ENCODE peak calls at places on chromosomes 13 and 19, in nine cellular contexts. D, V, F, W, K, O, E, M and Q are unnamed samples.
A peak's percentile ranks its signal among the peaks of the same experiment; 100 is the strongest.

GRCh38 chr13:91346848-91347211 is 657 bp upstream of the MIR17HG start:
- DNase-seq in M (peak; percentile 59), V (no peak), K (no peak), F (peak; percentile 38), E (no peak), D (no peak), O (peak; percentile 47), W (no peak), Q (no peak)

GRCh38 chr19:56837004-56837403 is 3.5 kb downstream of the PEG3 start:
- DNase-seq in W (no peak), F (no peak), K (no peak), V (no peak), D (no peak), M (no peak), E (no peak), O (no peak), Q (no peak)

GRCh38 chr19:17391371-17392151 is 2.4 kb downstream of the CCDC194 start:
- DNase-seq in D (no peak), E (no peak), F (peak; percentile 38), K (no peak), W (no peak), O (no peak), V (no peak), M (no peak), Q (no peak)

GRCh38 chr13:33509642-33510229 is 224.2 kb upstream of the STARD13 start:
- DNase-seq in V (no peak), E (no peak), K (peak; percentile 62), M (no peak), F (no peak), O (peak; percentile 42), D (no peak), W (no peak), Q (peak; percentile 34)

GRCh38 chr13:70014337-70014736 is 93.3 kb upstream of the ATXN8OS start:
- DNase-seq in O (no peak), D (no peak), E (no peak), V (no peak), F (no peak), K (no peak), M (no peak), W (no peak), Q (no peak)

GRCh38 chr13:51207881-51208280 is 14.3 kb upstream of the FAM124A start:
- DNase-seq in M (no peak), V (no peak), K (no peak), E (no peak), W (no peak), O (no peak), F (no peak), D (no peak), Q (no peak)

GRCh38 chr19:1651548-1652394 is 644 bp downstream of the TCF3 start:
- DNase-seq in V (no peak), F (no peak), D (no peak), K (no peak), O (peak; percentile 6), W (peak; percentile 23), E (no peak), M (peak; percentile 66), Q (no peak)

GRCh38 chr19:48441360-48442050 is 4.3 kb upstream of the GRWD1 start:
- DNase-seq in E (no peak), M (no peak), D (no peak), V (no peak), W (no peak), K (no peak), F (no peak), O (no peak), Q (no peak)

GRCh38 chr13:32179708-32180107 is 135.5 kb downstream of the ZAR1L start:
- DNase-seq in M (no peak), E (no peak), W (no peak), V (no peak), K (no peak), O (no peak), D (no peak), F (no peak), Q (no peak)

GRCh38 chr13:32932376-32932775 is 83.8 kb upstream of the KL start:
- DNase-seq in O (no peak), D (no peak), K (no peak), F (no peak), M (no peak), E (no peak), V (no peak), W (no peak), Q (no peak)

GRCh38 chr13:31824705-31825512 is 85.6 kb downstream of the RXFP2 start:
- DNase-seq in E (no peak), M (no peak), V (no peak), W (peak; percentile 16), F (no peak), K (peak; percentile 37), O (no peak), D (no peak), Q (no peak)

GRCh38 chr19:18814063-18814462 is 17.7 kb upstream of the UPF1 start:
- DNase-seq in W (no peak), V (no peak), O (no peak), E (no peak), K (no peak), D (no peak), M (no peak), F (no peak), Q (no peak)

GRCh38 chr13:68759617-68760016 is 1348.0 kb upstream of the ATXN8OS start:
- DNase-seq in E (no peak), O (no peak), W (no peak), K (no peak), V (no peak), M (no peak), D (no peak), F (no peak), Q (no peak)

DNA sequence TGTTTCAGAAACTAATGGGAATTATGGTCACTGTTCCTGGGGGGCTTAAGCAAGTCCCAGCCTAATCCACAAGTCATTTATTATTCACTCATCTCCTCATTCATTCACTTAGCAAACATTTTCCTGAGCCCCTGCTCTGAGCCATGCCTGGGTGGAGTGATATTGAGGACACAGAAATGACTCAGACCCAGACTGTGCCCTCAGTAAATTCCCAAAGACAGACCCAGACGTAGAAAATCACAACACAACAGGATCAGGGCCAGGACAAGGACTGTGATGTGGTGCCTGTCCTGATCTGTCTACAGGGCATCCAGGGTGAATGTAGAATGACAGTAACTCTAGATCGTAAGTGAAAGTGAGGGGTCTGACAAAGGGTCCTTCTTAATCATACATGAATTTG is 7.0 kb upstream of the SPACA6 start:
- DNase-seq in V (no peak), O (no peak), K (no peak), F (no peak), W (no peak), D (no peak), M (no peak), E (no peak), Q (no peak)
- H3K27ac ChIP-seq in V (no peak overlapping the region), O (no peak overlapping the region), K (no peak overlapping the region), F (no peak overlapping the region), W (no peak overlapping the region), D (no peak overlapping the region), M (no peak overlapping the region), E (no peak overlapping the region), Q (peak overlapping the region; percentile 1)

GRCh38 chr19:28569132-28570114 is 643.5 kb downstream of the UQCRFS1 start:
- DNase-seq in M (no peak), K (no peak), O (no peak), V (no peak), D (no peak), W (no peak), F (peak; percentile 57), E (no peak), Q (no peak)
- H3K27ac ChIP-seq in M (no peak overlapping the region), K (no peak overlapping the region), O (no peak overlapping the region), V (no peak overlapping the region), D (no peak overlapping the region), W (no peak overlapping the region), F (no peak overlapping the region), E (no peak overlapping the region), Q (no peak overlapping the region)

DNA sequence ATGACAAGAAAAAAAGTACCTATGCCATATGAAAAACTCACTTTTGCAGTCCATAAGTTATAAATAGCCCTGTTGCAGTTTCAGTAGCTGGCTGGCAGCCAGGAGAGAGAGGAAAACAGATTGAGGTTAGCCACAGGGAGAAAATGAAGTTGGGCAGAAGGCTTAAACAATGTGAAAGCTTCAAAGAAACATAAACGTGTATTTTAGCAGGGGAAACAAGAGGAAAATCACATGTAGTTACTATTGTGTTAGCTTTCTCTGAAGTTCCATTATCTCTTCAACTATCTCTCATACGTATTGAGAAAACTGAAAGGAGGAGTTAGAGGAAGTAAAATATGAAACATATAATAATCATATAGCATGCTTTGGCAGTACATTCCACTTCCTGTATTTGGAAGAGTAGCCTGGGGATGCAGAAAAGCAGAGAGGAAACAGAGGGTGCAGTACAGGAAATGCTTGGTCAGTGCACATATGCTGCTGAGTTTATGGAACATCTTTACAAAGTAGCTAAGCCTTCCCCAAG is 1551.1 kb downstream of the EFNB2 start:
- DNase-seq in M (peak; percentile 43), D (no peak), E (no peak), K (peak; percentile 50), V (no peak), W (peak; percentile 12), F (no peak), O (peak; percentile 30), Q (no peak)
- H3K27ac ChIP-seq in M (no peak overlapping the region), D (no peak overlapping the region), E (no peak overlapping the region), K (no peak overlapping the region), V (no peak overlapping the region), W (no peak overlapping the region), F (no peak overlapping the region), O (no peak overlapping the region), Q (no peak overlapping the region)

GRCh38 chr19:58560921-58561320 is 2.5 kb upstream of the UBE2M start:
- DNase-seq in V (no peak), M (no peak), O (no peak), D (no peak), F (no peak), E (no peak), K (no peak), W (no peak), Q (no peak)

GRCh38 chr19:58563034-58563573 is 4.7 kb upstream of the UBE2M start:
- DNase-seq in E (no peak), D (no peak), K (no peak), O (no peak), F (peak; percentile 51), M (no peak), V (no peak), W (no peak), Q (no peak)

GRCh38 chr19:58560007-58560887 is 1.8 kb upstream of the UBE2M start:
- DNase-seq in D (no peak), K (no peak), W (no peak), V (no peak), F (no peak), E (no peak), O (no peak), M (no peak), Q (no peak)

GRCh38 chr19:58562126-58563033 is 4.0 kb upstream of the UBE2M start:
- DNase-seq in O (peak; percentile 40), K (no peak), F (peak; percentile 44), V (no peak), M (no peak), W (peak; percentile 39), E (no peak), D (no peak), Q (no peak)

DNA sequence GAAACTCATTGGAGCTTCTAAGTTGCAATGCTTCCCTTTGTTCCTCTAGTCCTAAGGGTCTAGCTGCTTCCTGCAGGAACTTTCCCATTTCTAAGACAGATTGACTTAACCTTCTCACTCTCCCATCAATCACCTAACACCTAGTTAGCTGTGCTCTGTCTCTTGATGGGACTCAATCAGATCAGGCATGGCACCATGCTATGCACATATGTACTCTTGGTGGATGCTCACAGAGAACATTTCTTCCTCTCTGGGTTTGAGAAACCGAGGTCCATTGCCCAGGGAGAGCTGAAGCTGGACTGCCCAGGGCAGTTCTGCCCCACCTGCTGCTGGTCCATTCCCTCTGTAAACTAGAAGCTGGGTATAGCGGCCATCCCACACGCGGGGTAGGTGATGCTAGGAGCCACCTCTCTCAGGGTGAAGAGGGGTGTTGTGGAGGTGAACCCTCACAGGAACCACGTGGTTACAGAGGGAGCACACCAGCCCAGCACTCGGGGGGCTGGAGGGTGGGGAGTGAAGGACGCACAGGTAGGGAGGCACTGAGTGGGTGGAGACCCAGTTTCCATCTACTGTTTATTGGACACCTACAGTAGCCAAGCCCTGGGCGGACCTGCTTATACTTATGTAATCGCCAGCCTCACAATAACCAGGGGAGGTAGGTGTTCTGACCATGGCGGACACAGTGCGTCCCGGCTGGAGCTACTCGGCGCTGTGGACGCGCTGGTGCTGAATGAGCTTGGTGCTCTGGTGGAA is 3.1 kb upstream of the UBE2M start:
- DNase-seq in V (no peak), W (no peak), F (no peak), D (no peak), O (no peak), E (no peak), K (no peak), M (no peak), Q (no peak)
- H3K27ac ChIP-seq in V (no peak overlapping the region), W (no peak overlapping the region), F (no peak overlapping the region), D (peak overlapping the region; percentile 98), O (no peak overlapping the region), E (peak overlapping the region; percentile 71), K (no peak overlapping the region), M (peak overlapping the region; percentile 16), Q (peak overlapping the region; percentile 43)